ENCODE peak calls at places on chromosome 3, in five cellular contexts. H is WTC11, Q is A549, O is GM12878, K is HCT116. A is an unnamed sample.

GRCh38 chr3:53614307-53614706 is 119.9 kb downstream of the CACNA1D start:
- DNase-seq in H (no peak), O (no peak), K (no peak), Q (no peak), A (no peak)

GRCh38 chr3:129827765-129828164 is 65.7 kb downstream of the TMCC1 start:
- DNase-seq in K (no peak), H (no peak), Q (no peak), O (peak; percentile 13), A (peak; percentile 39)

GRCh38 chr3:129485681-129486056 is 42.8 kb upstream of the RHO start:
- DNase-seq in K (no peak), Q (no peak), H (no peak), O (no peak), A (no peak)

GRCh38 chr3:12303998-12304397 is 15.1 kb downstream of the PPARG start:
- DNase-seq in O (no peak), Q (peak; percentile 17), H (no peak), K (no peak), A (peak; percentile 47)

GRCh38 chr3:50971487-50971924 is 296.8 kb downstream of the DOCK3 start:
- DNase-seq in H (peak; percentile 48), Q (peak; percentile 18), O (no peak), K (peak; percentile 73), A (peak; percentile 66)

GRCh38 chr3:15768421-15769255 is 29.1 kb downstream of the ANKRD28 start:
- DNase-seq in K (peak; percentile 89), O (peak; percentile 65), Q (peak; percentile 93), H (no peak), A (peak; percentile 70)

GRCh38 chr3:168653255-168653654 is 557.5 kb upstream of the GOLIM4 start:
- DNase-seq in H (no peak), O (no peak), K (no peak), Q (no peak), A (no peak)

GRCh38 chr3:65615329-65615728 is 423.4 kb downstream of the MAGI1 start:
- DNase-seq in O (no peak), H (no peak), K (no peak), Q (no peak), A (no peak)

GRCh38 chr3:191005790-191006189 is 143.3 kb upstream of the GMNC start:
- DNase-seq in K (no peak), Q (no peak), O (no peak), H (peak; percentile 12), A (no peak)

GRCh38 chr3:124699033-124699432 is 31.2 kb upstream of the UMPS start:
- DNase-seq in K (no peak), O (no peak), H (no peak), Q (no peak), A (no peak)

GRCh38 chr3:50156991-50157493 is 1.9 kb downstream of the SEMA3F start:
- DNase-seq in Q (peak; percentile 17), H (peak; percentile 54), K (no peak), O (no peak), A (no peak)

GRCh38 chr3:27221264-27221932 is 147.8 kb downstream of the NEK10 start:
- DNase-seq in K (no peak), Q (no peak), O (no peak), H (no peak), A (no peak)

GRCh38 chr3:171192176-171192854 is 165.8 kb upstream of the SLC2A2 start:
- DNase-seq in Q (peak; percentile 1), O (no peak), H (no peak), K (peak; percentile 92), A (no peak)

GRCh38 chr3:144187531-144188230 is 216.1 kb downstream of the DIPK2A start:
- DNase-seq in H (no peak), K (no peak), O (no peak), Q (no peak), A (no peak)

GRCh38 chr3:185978516-185978915 is 40.7 kb upstream of the TRA2B start:
- DNase-seq in O (no peak), H (no peak), K (no peak), Q (no peak), A (no peak)

GRCh38 chr3:129506272-129506742 is 22.1 kb upstream of the RHO start:
- DNase-seq in Q (no peak), H (no peak), O (no peak), K (no peak), A (no peak)

GRCh38 chr3:158991146-158991705 is 189.4 kb downstream of the MFSD1 start:
- DNase-seq in O (no peak), H (peak; percentile 79), Q (no peak), K (no peak), A (no peak)

GRCh38 chr3:65170357-65171090 is 482.7 kb upstream of the ADAMTS9 start:
- DNase-seq in H (no peak), Q (no peak), O (no peak), K (no peak), A (peak; percentile 2)

GRCh38 chr3:155594836-155595235 is 150.0 kb downstream of the PLCH1 start:
- DNase-seq in O (no peak), H (no peak), Q (no peak), K (no peak), A (no peak)

GRCh38 chr3:33134026-33134625 is 20.3 kb downstream of the CRTAP start:
- DNase-seq in Q (no peak), O (no peak), K (no peak), H (no peak), A (no peak)

GRCh38 chr3:80697291-80697690 is 929.5 kb upstream of the ROBO1 start:
- DNase-seq in H (no peak), Q (no peak), K (no peak), O (no peak), A (no peak)

GRCh38 chr3:32136703-32137102 is 30.3 kb downstream of the GPD1L start:
- DNase-seq in O (no peak), K (no peak), H (no peak), Q (no peak), A (no peak)

GRCh38 chr3:9080165-9080564 is 116.9 kb upstream of the RAD18 start:
- DNase-seq in K (no peak), O (no peak), H (no peak), Q (no peak), A (no peak)

GRCh38 chr3:33071946-33072345 is 25.0 kb downstream of the GLB1 start:
- DNase-seq in Q (no peak), K (no peak), O (no peak), H (no peak), A (no peak)

GRCh38 chr3:123489400-123490004 is 40.6 kb upstream of the ADCY5 start:
- DNase-seq in O (no peak), H (peak; percentile 86), Q (peak; percentile 60), K (peak; percentile 29), A (peak; percentile 57)

GRCh38 chr3:127150915-127151564 is 41.9 kb upstream of the PRR23E start:
- DNase-seq in Q (no peak), K (no peak), H (no peak), O (no peak), A (no peak)

GRCh38 chr3:168807426-168807825 is 711.7 kb upstream of the GOLIM4 start:
- DNase-seq in K (no peak), O (no peak), Q (no peak), H (peak; percentile 21), A (no peak)

GRCh38 chr3:105093853-105094252 is 272.9 kb upstream of the ALCAM start:
- DNase-seq in Q (no peak), H (no peak), O (no peak), K (no peak), A (no peak)

GRCh38 chr3:49794926-49795905 is 4.5 kb downstream of the CDHR4 start:
- DNase-seq in Q (no peak), H (no peak), K (no peak), O (no peak), A (no peak)

DNA sequence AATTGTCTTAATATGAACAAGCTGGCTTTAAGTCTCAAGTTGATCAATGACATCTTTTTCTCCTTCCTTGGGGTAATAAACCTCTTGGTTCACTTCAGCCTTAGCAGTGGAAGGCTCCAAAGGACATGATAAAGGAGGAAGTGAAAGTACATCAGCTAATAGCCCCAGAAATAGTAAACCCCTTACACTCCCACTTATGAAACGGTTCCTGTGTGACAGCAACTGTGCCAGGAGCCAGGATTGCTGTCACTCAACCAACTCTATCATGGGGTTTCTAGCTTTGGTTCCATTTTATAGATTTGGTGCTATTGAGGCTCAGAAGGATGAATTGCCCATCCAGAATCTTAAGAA is 216.7 kb downstream of the ABHD5 start:
- DNase-seq in H (no peak), K (no peak), O (peak; percentile 53), Q (no peak), A (peak; percentile 82)
- TF ChIP-seq MAX in H (no peak), K (no peak), O (no peak), Q (no peak), A (no peak)

GRCh38 chr3:128317698-128318231 is 148.9 kb downstream of the DNAJB8 start:
- DNase-seq in O (no peak), K (no peak), Q (no peak), H (no peak), A (no peak)

GRCh38 chr3:128317101-128317697 is 149.5 kb downstream of the DNAJB8 start:
- DNase-seq in Q (no peak), H (no peak), O (no peak), K (no peak), A (no peak)

GRCh38 chr3:128319107-128319506 is 147.6 kb downstream of the DNAJB8 start:
- DNase-seq in K (no peak), Q (no peak), O (no peak), H (no peak), A (no peak)

GRCh38 chr3:128319741-128320141 is 146.9 kb downstream of the DNAJB8 start:
- DNase-seq in K (no peak), H (no peak), Q (no peak), O (no peak), A (no peak)

GRCh38 chr3:128318275-128318920 is 148.3 kb downstream of the DNAJB8 start:
- DNase-seq in Q (no peak), H (no peak), K (no peak), O (no peak), A (no peak)
- TF ChIP-seq MAX in Q (no peak), H (no peak), K (no peak), O (no peak), A (no peak)

GRCh38 chr3:184230603-184231528 is 1.5 kb downstream of the VWA5B2 start:
- DNase-seq in Q (no peak), H (peak; percentile 48), K (no peak), O (no peak), A (no peak)
- TF ChIP-seq MAX in Q (no peak), H (no peak), K (no peak), O (no peak), A (no peak)

GRCh38 chr3:46102059-46102779 is 74.9 kb upstream of the XCR1 start:
- DNase-seq in K (no peak), Q (no peak), H (no peak), O (no peak), A (peak; percentile 56)
- TF ChIP-seq MAX in K (no peak), Q (no peak), H (no peak), O (no peak), A (no peak)

DNA sequence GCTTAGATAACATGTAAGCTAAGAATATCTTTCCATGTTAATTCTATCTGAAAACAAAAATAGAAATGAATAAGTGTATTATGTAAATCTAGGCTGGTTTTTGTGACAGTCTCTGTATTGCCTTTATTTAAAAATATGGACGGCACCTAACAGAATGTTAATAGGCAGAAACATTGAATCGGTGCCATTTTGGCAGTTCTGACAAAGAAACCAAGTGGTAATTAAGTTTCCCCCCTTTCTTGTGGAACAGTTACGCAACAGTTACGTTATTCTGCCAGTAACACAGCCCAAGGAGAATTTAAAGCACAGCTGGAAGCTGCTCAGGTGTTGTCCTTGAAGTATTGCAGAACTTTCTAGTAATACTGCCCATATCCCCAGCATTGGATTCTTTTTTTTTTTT is 21.5 kb downstream of the LARS2 start:
- DNase-seq in H (no peak), O (no peak), Q (no peak), K (no peak), A (peak; percentile 59)
- TF ChIP-seq MAX in H (no peak), O (no peak), Q (no peak), K (no peak), A (no peak)

GRCh38 chr3:160003520-160004128 is 15.0 kb downstream of the IL12A start:
- DNase-seq in Q (peak; percentile 60), H (peak; percentile 78), K (peak; percentile 48), O (no peak), A (peak; percentile 46)
- TF ChIP-seq MAX in Q (no peak), H (no peak), K (no peak), O (no peak), A (no peak)